ENCODE peak calls at places on chromosomes 2 and 18, in four cellular contexts. One of them, this sample, is unnamed.

GRCh38 chr2:241771286-241772062 is 5.1 kb upstream of the GAL3ST2 start:
- DNase-seq in mesendoderm: peak
- DNase-seq in H1: peak
- DNase-seq in IMR-90: peak
- DNase-seq in this sample: peak

GRCh38 chr2:54672587-54673456 is 50.6 kb upstream of the EML6 start:
- DNase-seq in mesendoderm: no peak
- DNase-seq in H1: peak
- DNase-seq in IMR-90: no peak
- DNase-seq in this sample: no peak

GRCh38 chr2:241863021-241863954 is 4.6 kb upstream of the PDCD1 start:
- DNase-seq in mesendoderm: no peak
- DNase-seq in H1: no peak
- DNase-seq in IMR-90: peak
- DNase-seq in this sample: no peak

GRCh38 chr2:233053928-233054774 is 6.0 kb upstream of the INPP5D start:
- DNase-seq in mesendoderm: peak
- DNase-seq in H1: peak
- DNase-seq in IMR-90: peak
- DNase-seq in this sample: peak

GRCh38 chr2:234005126-234005525 is 45.4 kb upstream of the SPP2 start:
- DNase-seq in mesendoderm: no peak
- DNase-seq in H1: no peak
- DNase-seq in IMR-90: no peak
- DNase-seq in this sample: no peak

GRCh38 chr2:17800693-17801458 is 15.4 kb upstream of the MSGN1 start:
- DNase-seq in mesendoderm: no peak
- DNase-seq in H1: peak
- DNase-seq in IMR-90: no peak
- DNase-seq in this sample: no peak

GRCh38 chr18:73461780-73462059 is 593.9 kb upstream of the NETO1 start:
- DNase-seq in mesendoderm: no peak
- DNase-seq in H1: no peak
- DNase-seq in IMR-90: peak
- DNase-seq in this sample: no peak

GRCh38 chr2:144582651-144583361 is 62.9 kb upstream of the ZEB2 start:
- DNase-seq in mesendoderm: peak
- DNase-seq in H1: no peak
- DNase-seq in IMR-90: no peak
- DNase-seq in this sample: no peak

GRCh38 chr2:150479075-150479915 is 8.2 kb downstream of the RND3 start:
- DNase-seq in mesendoderm: no peak
- DNase-seq in H1: no peak
- DNase-seq in IMR-90: peak
- DNase-seq in this sample: no peak

GRCh38 chr2:65800998-65801397 is 368.6 kb upstream of the SPRED2 start:
- DNase-seq in mesendoderm: peak
- DNase-seq in H1: peak
- DNase-seq in IMR-90: peak
- DNase-seq in this sample: peak

GRCh38 chr2:158685646-158686045 is 109.5 kb upstream of the DAPL1 start:
- DNase-seq in mesendoderm: no peak
- DNase-seq in H1: no peak
- DNase-seq in IMR-90: no peak
- DNase-seq in this sample: no peak

GRCh38 chr18:7926526-7926925 is 359.4 kb downstream of the PTPRM start:
- DNase-seq in mesendoderm: peak
- DNase-seq in H1: no peak
- DNase-seq in IMR-90: no peak
- DNase-seq in this sample: peak

GRCh38 chr2:4020153-4020552 is 316.8 kb downstream of the DCDC2C start:
- DNase-seq in mesendoderm: no peak
- DNase-seq in H1: no peak
- DNase-seq in IMR-90: no peak
- DNase-seq in this sample: no peak

GRCh38 chr2:48092846-48093498 is 186.7 kb upstream of the FBXO11 start:
- DNase-seq in mesendoderm: no peak
- DNase-seq in H1: no peak
- DNase-seq in IMR-90: peak
- DNase-seq in this sample: no peak

GRCh38 chr18:8339958-8340357 is 269.3 kb upstream of the RAB12 start:
- DNase-seq in mesendoderm: no peak
- DNase-seq in H1: no peak
- DNase-seq in IMR-90: no peak
- DNase-seq in this sample: no peak

GRCh38 chr2:128108166-128108565 is 17.2 kb downstream of the UGGT1 start:
- DNase-seq in mesendoderm: no peak
- DNase-seq in H1: no peak
- DNase-seq in IMR-90: no peak
- DNase-seq in this sample: no peak

GRCh38 chr2:176169711-176170110 is 12.6 kb downstream of the HOXD3 start:
- DNase-seq in mesendoderm: no peak
- DNase-seq in H1: no peak
- DNase-seq in IMR-90: no peak
- DNase-seq in this sample: no peak

GRCh38 chr18:41072946-41073345 is 882.1 kb upstream of the PIK3C3 start:
- DNase-seq in mesendoderm: no peak
- DNase-seq in H1: no peak
- DNase-seq in IMR-90: peak
- DNase-seq in this sample: no peak

GRCh38 chr2:127575185-127575765 is 39.8 kb downstream of the MYO7B start:
- DNase-seq in mesendoderm: no peak
- DNase-seq in H1: no peak
- DNase-seq in IMR-90: no peak
- DNase-seq in this sample: no peak

DNA sequence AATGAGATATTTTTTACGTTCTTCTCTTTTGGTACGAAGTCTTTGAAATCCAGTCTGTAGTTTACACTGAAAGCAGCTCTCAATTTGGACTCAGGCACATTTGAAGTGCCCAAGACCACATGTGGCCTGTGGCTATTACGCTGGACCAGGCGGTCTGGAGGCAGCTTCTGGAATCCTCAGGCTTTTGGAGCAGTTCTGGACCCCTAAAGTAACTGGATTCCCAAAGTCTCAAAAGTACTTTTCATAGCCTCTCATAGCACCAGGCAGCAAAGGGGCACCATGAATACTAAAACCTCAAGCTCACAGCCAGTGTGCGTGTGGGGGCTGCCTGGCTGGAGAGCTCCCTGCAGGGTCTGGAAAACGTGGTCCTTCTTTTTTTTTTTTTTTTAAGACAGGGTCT is 119.0 kb downstream of the SMAD7 start:
- DNase-seq in mesendoderm: no peak
- DNase-seq in H1: no peak
- DNase-seq in IMR-90: no peak
- DNase-seq in this sample: no peak
- H3K4me2 ChIP-seq in mesendoderm: no peak
- H3K4me2 ChIP-seq in H1: no peak
- H3K4me2 ChIP-seq in IMR-90: no peak
- H3K4me2 ChIP-seq in this sample: no peak

GRCh38 chr18:75582406-75582821 is 154.9 kb upstream of the SMIM21 start:
- DNase-seq in mesendoderm: no peak
- DNase-seq in H1: no peak
- DNase-seq in IMR-90: peak
- DNase-seq in this sample: no peak

GRCh38 chr18:75588412-75588811 is 160.9 kb upstream of the SMIM21 start:
- DNase-seq in mesendoderm: no peak
- DNase-seq in H1: no peak
- DNase-seq in IMR-90: no peak
- DNase-seq in this sample: no peak

GRCh38 chr18:75581336-75582121 is 154.0 kb upstream of the SMIM21 start:
- DNase-seq in mesendoderm: no peak
- DNase-seq in H1: no peak
- DNase-seq in IMR-90: no peak
- DNase-seq in this sample: no peak

GRCh38 chr18:75582940-75583339 is 155.4 kb upstream of the SMIM21 start:
- DNase-seq in mesendoderm: no peak
- DNase-seq in H1: no peak
- DNase-seq in IMR-90: no peak
- DNase-seq in this sample: no peak

GRCh38 chr18:75586576-75586975 is 159.1 kb upstream of the SMIM21 start:
- DNase-seq in mesendoderm: peak
- DNase-seq in H1: no peak
- DNase-seq in IMR-90: no peak
- DNase-seq in this sample: no peak
- H3K56ac ChIP-seq in mesendoderm: no peak
- H3K56ac ChIP-seq in H1: no peak
- H3K56ac ChIP-seq in IMR-90: no peak
- H3K56ac ChIP-seq in this sample: no peak

GRCh38 chr2:69031466-69031865 is 18.5 kb downstream of the ANTXR1 start:
- DNase-seq in mesendoderm: no peak
- DNase-seq in H1: no peak
- DNase-seq in IMR-90: no peak
- DNase-seq in this sample: no peak

GRCh38 chr2:69033427-69034095 is 20.6 kb downstream of the ANTXR1 start:
- DNase-seq in mesendoderm: no peak
- DNase-seq in H1: no peak
- DNase-seq in IMR-90: peak
- DNase-seq in this sample: no peak

GRCh38 chr2:69034122-69034521 is 21.1 kb downstream of the ANTXR1 start:
- DNase-seq in mesendoderm: no peak
- DNase-seq in H1: no peak
- DNase-seq in IMR-90: no peak
- DNase-seq in this sample: no peak

GRCh38 chr2:69030791-69031190 is 17.8 kb downstream of the ANTXR1 start:
- DNase-seq in mesendoderm: no peak
- DNase-seq in H1: no peak
- DNase-seq in IMR-90: no peak
- DNase-seq in this sample: no peak

GRCh38 chr2:69032336-69032735 is 19.4 kb downstream of the ANTXR1 start:
- DNase-seq in mesendoderm: no peak
- DNase-seq in H1: no peak
- DNase-seq in IMR-90: peak
- DNase-seq in this sample: no peak
- H3K4me2 ChIP-seq in mesendoderm: no peak
- H3K4me2 ChIP-seq in H1: no peak
- H3K4me2 ChIP-seq in IMR-90: no peak
- H3K4me2 ChIP-seq in this sample: no peak

GRCh38 chr2:124640221-124640750 is 615.2 kb downstream of the CNTNAP5 start:
- DNase-seq in mesendoderm: no peak
- DNase-seq in H1: no peak
- DNase-seq in IMR-90: no peak
- DNase-seq in this sample: no peak

GRCh38 chr2:124633812-124634211 is 608.7 kb downstream of the CNTNAP5 start:
- DNase-seq in mesendoderm: no peak
- DNase-seq in H1: no peak
- DNase-seq in IMR-90: no peak
- DNase-seq in this sample: no peak

DNA sequence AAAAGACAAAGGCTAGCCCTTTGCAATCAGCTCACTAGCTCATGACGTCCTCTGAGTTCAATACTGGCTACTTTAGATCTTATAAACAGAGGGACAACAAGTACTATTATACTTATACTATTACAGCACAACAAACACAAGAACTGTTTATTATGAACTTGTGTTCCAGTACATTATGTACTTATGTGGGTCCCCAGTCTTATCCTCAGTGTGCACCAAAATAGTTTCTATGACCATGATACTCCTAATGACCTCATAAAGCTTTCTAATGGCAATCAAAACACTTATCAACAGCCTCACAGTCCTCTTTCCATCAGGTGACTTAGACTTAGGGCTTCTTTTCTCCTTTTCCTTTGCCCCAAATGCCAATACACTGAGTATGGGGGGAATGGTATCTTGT is 614.4 kb downstream of the CNTNAP5 start:
- DNase-seq in mesendoderm: no peak
- DNase-seq in H1: no peak
- DNase-seq in IMR-90: no peak
- DNase-seq in this sample: no peak
- H3K56ac ChIP-seq in mesendoderm: no peak
- H3K56ac ChIP-seq in H1: no peak
- H3K56ac ChIP-seq in IMR-90: no peak
- H3K56ac ChIP-seq in this sample: no peak

GRCh38 chr18:46095532-46095931 is 2.6 kb downstream of the ATP5F1A start:
- DNase-seq in mesendoderm: no peak
- DNase-seq in H1: no peak
- DNase-seq in IMR-90: no peak
- DNase-seq in this sample: no peak
- H3K4me2 ChIP-seq in mesendoderm: no peak
- H3K4me2 ChIP-seq in H1: no peak
- H3K4me2 ChIP-seq in IMR-90: no peak
- H3K4me2 ChIP-seq in this sample: no peak

GRCh38 chr2:205619600-205619999 is 62.7 kb upstream of the NRP2 start:
- DNase-seq in mesendoderm: no peak
- DNase-seq in H1: no peak
- DNase-seq in IMR-90: no peak
- DNase-seq in this sample: no peak
- H3K56ac ChIP-seq in mesendoderm: no peak
- H3K56ac ChIP-seq in H1: no peak
- H3K56ac ChIP-seq in IMR-90: no peak
- H3K56ac ChIP-seq in this sample: no peak

DNA sequence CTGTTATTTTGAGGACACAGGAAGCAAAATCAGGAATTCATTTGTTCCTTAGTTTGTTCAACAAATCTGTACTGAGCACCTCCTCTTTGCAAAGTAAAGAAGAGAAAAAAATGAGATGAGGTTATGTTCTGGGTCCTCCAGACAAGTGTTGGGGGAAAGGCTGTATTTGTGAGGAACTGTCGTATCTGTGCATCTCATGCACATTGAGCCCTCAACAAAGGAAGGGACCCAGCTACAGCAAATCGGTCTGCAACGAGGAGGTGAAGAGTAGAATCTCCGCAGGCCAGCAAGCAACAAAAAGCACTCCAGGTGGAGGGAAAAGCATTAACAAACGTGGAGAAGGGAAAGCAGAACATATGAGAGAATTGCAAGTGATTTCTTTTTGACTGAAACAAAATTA is 143.0 kb upstream of the CYP1B1 start:
- DNase-seq in mesendoderm: no peak
- DNase-seq in H1: no peak
- DNase-seq in IMR-90: no peak
- DNase-seq in this sample: no peak
- H3K4me2 ChIP-seq in mesendoderm: no peak
- H3K4me2 ChIP-seq in H1: no peak
- H3K4me2 ChIP-seq in IMR-90: no peak
- H3K4me2 ChIP-seq in this sample: no peak

DNA sequence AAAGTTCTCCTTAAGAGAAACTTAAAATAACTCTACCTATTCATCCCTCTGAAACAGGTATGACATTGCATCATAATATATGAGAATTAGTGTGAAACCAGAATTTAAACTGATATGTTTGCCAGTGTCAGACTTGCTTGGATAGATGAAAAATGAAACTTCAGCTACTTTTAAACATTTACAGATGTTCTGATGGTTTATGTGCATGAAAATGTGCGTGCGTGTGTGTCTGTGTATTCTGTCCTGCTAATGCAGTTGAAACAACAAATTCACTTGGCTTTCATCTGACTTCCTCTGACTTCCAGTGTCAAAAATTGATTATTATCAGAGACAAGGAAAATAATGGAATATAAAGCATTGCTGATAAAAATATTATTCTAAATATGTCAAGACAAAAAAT is 719.4 kb downstream of the LRP1B start:
- DNase-seq in mesendoderm: no peak
- DNase-seq in H1: no peak
- DNase-seq in IMR-90: no peak
- DNase-seq in this sample: no peak
- H3K56ac ChIP-seq in mesendoderm: no peak
- H3K56ac ChIP-seq in H1: no peak
- H3K56ac ChIP-seq in IMR-90: no peak
- H3K56ac ChIP-seq in this sample: no peak

This sample was measured in H9.